ENCODE peak calls at places on chromosomes 3 and 15, in five cellular contexts. T, L, M, Q and E are unnamed samples.

GRCh38 chr3:58356054-58356453 is 23.4 kb downstream of the PXK start:
- DNase-seq in T (peak), L (no peak), M (no peak), Q (no peak), E (peak)

GRCh38 chr15:68584704-68585573 is 6.1 kb downstream of the CORO2B start:
- DNase-seq in T (no peak), L (no peak), M (no peak), Q (no peak), E (no peak)

GRCh38 chr15:100703032-100703578 is 100.7 kb downstream of the ASB7 start:
- DNase-seq in T (no peak), L (no peak), M (peak), Q (peak), E (peak)

GRCh38 chr15:36313021-36313420 is 266.4 kb upstream of the CDIN1 start:
- DNase-seq in T (no peak), L (no peak), M (peak), Q (peak), E (peak)

GRCh38 chr3:126300001-126300760 is 57.0 kb downstream of the KLF15 start:
- DNase-seq in T (no peak), L (no peak), M (no peak), Q (no peak), E (no peak)

GRCh38 chr15:92531406-92531805 is 124.2 kb downstream of the FAM174B start:
- DNase-seq in T (no peak), L (no peak), M (no peak), Q (no peak), E (no peak)

GRCh38 chr15:89837134-89837829 is 22.6 kb upstream of the ANPEP start:
- DNase-seq in T (no peak), L (no peak), M (peak), Q (peak), E (peak)

GRCh38 chr3:28673438-28673837 is 324.8 kb upstream of the AZI2 start:
- DNase-seq in T (no peak), L (no peak), M (no peak), Q (no peak), E (no peak)

GRCh38 chr15:70974004-70974832 is 81.6 kb downstream of the LRRC49 start:
- DNase-seq in T (no peak), L (peak), M (peak), Q (peak), E (peak)

GRCh38 chr3:33658971-33659848 is 58.8 kb downstream of the CLASP2 start:
- DNase-seq in T (no peak), L (peak), M (peak), Q (no peak), E (peak)

GRCh38 chr3:172675371-172676193 is 35.3 kb downstream of the NCEH1 start:
- DNase-seq in T (no peak), L (peak), M (peak), Q (peak), E (peak)

GRCh38 chr3:144031938-144032337 is 60.3 kb downstream of the DIPK2A start:
- DNase-seq in T (no peak), L (peak), M (no peak), Q (peak), E (peak)

GRCh38 chr15:52255008-52255407 is 40.6 kb downstream of the MYO5C start:
- DNase-seq in T (no peak), L (peak), M (peak), Q (peak), E (peak)

GRCh38 chr3:105845488-105845887 is 23.3 kb downstream of the CBLB start:
- DNase-seq in T (no peak), L (no peak), M (no peak), Q (no peak), E (no peak)